ENCODE peak calls at places on chromosomes 12 and 14, in six cellular contexts. X, W, D, N, T and Z are unnamed samples.

GRCh38 chr12:27331927-27332324 is 710 bp upstream of the BMAL2 start:
- DNase-seq in X (no peak), W (no peak), D (peak), N (no peak), T (no peak), Z (no peak)

GRCh38 chr14:88785911-88786310 is 6.8 kb downstream of the EML5 start:
- DNase-seq in X (no peak), W (no peak), D (peak), N (no peak), T (no peak), Z (no peak)

GRCh38 chr12:70661762-70662161 is 24.5 kb upstream of the PTPRB start:
- DNase-seq in X (peak), W (no peak), D (peak), N (no peak), T (peak), Z (no peak)

GRCh38 chr14:89267163-89267562 is 149.9 kb downstream of the FOXN3 start:
- DNase-seq in X (no peak), W (no peak), D (no peak), N (no peak), T (no peak), Z (no peak)

GRCh38 chr14:54369343-54369742 is 27.5 kb upstream of the CDKN3 start:
- DNase-seq in X (no peak), W (no peak), D (peak), N (no peak), T (no peak), Z (no peak)

GRCh38 chr12:44873898-44874297 is 2.2 kb downstream of the NELL2 start:
- DNase-seq in X (peak), W (no peak), D (no peak), N (no peak), T (peak), Z (no peak)

GRCh38 chr14:81384900-81385299 is 15.2 kb downstream of the STON2 start:
- DNase-seq in X (no peak), W (no peak), D (no peak), N (no peak), T (no peak), Z (no peak)

GRCh38 chr14:38496092-38496491 is 240.2 kb upstream of the CLEC14A start:
- DNase-seq in X (no peak), W (no peak), D (no peak), N (no peak), T (no peak), Z (no peak)

GRCh38 chr12:94534278-94534677 is 74.6 kb upstream of the CEP83 start:
- DNase-seq in X (no peak), W (no peak), D (no peak), N (no peak), T (no peak), Z (no peak)

GRCh38 chr14:24367506-24368214 is at the start of gene NFATC4:
- DNase-seq in X (peak), W (peak), D (peak), N (no peak), T (peak), Z (peak)

GRCh38 chr14:75249251-75249957 is 29.2 kb upstream of the FOS start:
- DNase-seq in X (no peak), W (no peak), D (no peak), N (no peak), T (no peak), Z (peak)

GRCh38 chr12:57525615-57526383 is 3.2 kb downstream of the MBD6 start:
- DNase-seq in X (no peak), W (no peak), D (no peak), N (no peak), T (no peak), Z (no peak)

GRCh38 chr12:121711925-121712461 is 559 bp upstream of the TMEM120B start:
- DNase-seq in X (no peak), W (no peak), D (peak), N (no peak), T (no peak), Z (no peak)

GRCh38 chr12:11653215-11653753 is 3.8 kb downstream of the ETV6 start:
- DNase-seq in X (peak), W (no peak), D (no peak), N (no peak), T (no peak), Z (no peak)

GRCh38 chr14:32530800-32531199 is 201.7 kb downstream of the AKAP6 start:
- DNase-seq in X (no peak), W (no peak), D (no peak), N (no peak), T (no peak), Z (no peak)

GRCh38 chr12:65765436-65765813 is 58.9 kb upstream of the HMGA2 start:
- DNase-seq in X (peak), W (no peak), D (no peak), N (no peak), T (peak), Z (no peak)

GRCh38 chr14:92366237-92366636 is 43.3 kb downstream of the SLC24A4 start:
- DNase-seq in X (no peak), W (no peak), D (no peak), N (no peak), T (no peak), Z (no peak)

GRCh38 chr12:49200882-49201594 is 12.2 kb upstream of the TUBA1A start:
- DNase-seq in X (peak), W (no peak), D (peak), N (no peak), T (peak), Z (peak)

GRCh38 chr12:109393437-109394345 is 46.0 kb downstream of the MYO1H start:
- DNase-seq in X (peak), W (peak), D (peak), N (no peak), T (peak), Z (peak)

GRCh38 chr12:97921957-97922722 is 459.5 kb downstream of the RMST start:
- DNase-seq in X (no peak), W (no peak), D (no peak), N (no peak), T (peak), Z (no peak)

GRCh38 chr12:122363782-122364181 is 58.7 kb downstream of the CLIP1 start:
- DNase-seq in X (no peak), W (no peak), D (peak), N (no peak), T (peak), Z (no peak)

GRCh38 chr12:107645630-107646333 is 39.8 kb upstream of the PWP1 start:
- DNase-seq in X (no peak), W (peak), D (no peak), N (no peak), T (no peak), Z (peak)

GRCh38 chr14:59438148-59438766 is 26.9 kb downstream of the GPR135 start:
- DNase-seq in X (peak), W (no peak), D (peak), N (no peak), T (peak), Z (no peak)

GRCh38 chr14:69475194-69475818 is 9.2 kb upstream of the PLEKHD1 start:
- DNase-seq in X (peak), W (no peak), D (peak), N (no peak), T (peak), Z (no peak)

GRCh38 chr12:18496156-18496555 is 234.8 kb downstream of the PIK3C2G start:
- DNase-seq in X (no peak), W (no peak), D (no peak), N (no peak), T (no peak), Z (no peak)

GRCh38 chr14:61444215-61444768 is 122.9 kb downstream of the PRKCH start:
- DNase-seq in X (no peak), W (no peak), D (no peak), N (no peak), T (no peak), Z (no peak)

GRCh38 chr14:52080817-52081755 is 12.2 kb upstream of the NID2 start:
- DNase-seq in X (peak), W (no peak), D (peak), N (no peak), T (peak), Z (no peak)

GRCh38 chr14:24817638-24818053 is 183.7 kb upstream of the GZMB start:
- DNase-seq in X (peak), W (no peak), D (no peak), N (no peak), T (no peak), Z (no peak)

GRCh38 chr12:116528067-116528466 is 31.1 kb upstream of the MAP1LC3B2 start:
- DNase-seq in X (peak), W (no peak), D (no peak), N (no peak), T (no peak), Z (no peak)

GRCh38 chr14:74638066-74638465 is 26.0 kb upstream of the LTBP2 start:
- DNase-seq in X (no peak), W (no peak), D (no peak), N (no peak), T (no peak), Z (no peak)

GRCh38 chr12:112115259-112116045 is 6.9 kb upstream of the NAA25 start:
- DNase-seq in X (no peak), W (no peak), D (no peak), N (no peak), T (no peak), Z (no peak)

GRCh38 chr14:69360438-69361108 is 37.5 kb downstream of the ERH start:
- DNase-seq in X (no peak), W (no peak), D (no peak), N (no peak), T (no peak), Z (no peak)

GRCh38 chr12:62306569-62307530 is 46.6 kb downstream of the USP15 start:
- DNase-seq in X (no peak), W (no peak), D (peak), N (no peak), T (no peak), Z (no peak)

DNA sequence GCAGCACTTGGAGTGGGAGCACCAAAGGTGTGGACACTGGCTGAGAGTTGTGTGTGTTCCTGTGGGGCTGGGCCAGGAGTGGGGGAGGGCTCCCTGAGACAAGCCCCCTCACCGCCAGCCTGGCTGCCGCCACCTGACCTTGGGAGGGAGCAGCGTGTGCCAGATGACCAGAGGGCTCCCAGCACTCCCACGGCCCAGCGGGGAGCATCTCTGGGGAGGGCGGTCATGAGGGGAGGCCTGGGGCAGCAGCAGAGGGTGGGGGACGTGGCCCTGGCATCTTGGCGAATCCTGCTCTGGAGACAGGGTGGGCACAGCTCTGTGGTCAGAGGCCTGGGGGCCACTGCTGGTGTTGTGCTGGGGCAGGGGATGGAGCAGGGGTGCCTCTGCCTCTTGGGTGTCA is 10.7 kb downstream of the CEP170B start:
- DNase-seq in X (no peak), W (no peak), D (no peak), N (no peak), T (no peak), Z (no peak)
- H4K91ac ChIP-seq in X (no peak), W (no peak), D (no peak), N (no peak), T (no peak), Z (no peak)

GRCh38 chr14:104443391-104444158 is 136.0 kb upstream of the C14orf180 start:
- DNase-seq in X (no peak), W (no peak), D (peak), N (peak), T (no peak), Z (peak)
- H4K91ac ChIP-seq in X (no peak), W (no peak), D (no peak), N (no peak), T (peak), Z (no peak)

DNA sequence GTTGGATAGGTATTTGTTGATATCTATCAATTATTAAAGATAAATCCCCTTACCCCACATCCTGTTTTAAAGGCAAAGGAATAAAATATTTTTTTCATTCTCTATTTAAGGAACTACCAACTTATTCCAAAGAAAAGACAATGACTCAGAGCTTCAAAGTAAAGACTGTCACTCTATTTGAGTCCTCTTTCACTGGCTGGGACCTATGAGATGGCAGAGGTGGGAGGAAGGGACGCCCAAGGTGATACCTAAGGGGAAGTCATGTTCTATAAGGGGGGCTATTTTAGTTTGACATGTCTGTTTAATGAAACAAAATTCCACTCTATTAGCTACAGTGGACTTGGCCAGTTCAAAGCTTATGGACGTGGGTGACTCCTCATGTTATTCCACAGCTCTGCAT is 209.6 kb downstream of the CALM1 start:
- DNase-seq in X (no peak), W (no peak), D (no peak), N (no peak), T (no peak), Z (no peak)
- H4K91ac ChIP-seq in X (no peak), W (no peak), D (no peak), N (no peak), T (no peak), Z (no peak)

DNA sequence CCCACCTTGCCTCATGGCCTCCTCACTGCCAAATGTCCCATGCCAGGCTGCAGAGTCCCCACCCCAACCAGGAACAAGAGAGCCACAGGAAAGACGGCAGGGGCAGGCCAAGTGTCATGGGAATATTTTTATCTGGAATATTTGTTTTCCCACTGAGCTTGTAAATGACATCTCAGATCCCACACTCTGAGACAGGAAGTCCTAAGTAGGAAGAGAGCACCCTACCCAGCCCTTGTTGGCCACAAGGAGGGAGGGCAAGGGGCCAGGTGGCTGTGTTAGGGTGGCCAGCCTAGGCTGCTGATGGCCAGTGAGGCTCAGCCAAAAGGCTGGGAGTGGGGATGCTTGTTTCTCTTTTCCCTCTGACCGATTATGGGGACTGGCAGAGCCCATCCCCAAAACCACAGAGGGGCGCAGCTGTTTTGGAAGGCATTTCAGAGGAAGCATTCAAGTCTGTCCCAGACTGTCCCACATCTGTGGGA is 7.7 kb upstream of the MEG3 start:
- DNase-seq in X (no peak), W (no peak), D (no peak), N (no peak), T (no peak), Z (no peak)
- H4K91ac ChIP-seq in X (no peak), W (no peak), D (no peak), N (no peak), T (peak), Z (no peak)

GRCh38 chr12:125549836-125550235 is 484.6 kb downstream of the AACS start:
- DNase-seq in X (no peak), W (no peak), D (no peak), N (peak), T (no peak), Z (peak)
- H4K91ac ChIP-seq in X (no peak), W (no peak), D (no peak), N (no peak), T (no peak), Z (no peak)

DNA sequence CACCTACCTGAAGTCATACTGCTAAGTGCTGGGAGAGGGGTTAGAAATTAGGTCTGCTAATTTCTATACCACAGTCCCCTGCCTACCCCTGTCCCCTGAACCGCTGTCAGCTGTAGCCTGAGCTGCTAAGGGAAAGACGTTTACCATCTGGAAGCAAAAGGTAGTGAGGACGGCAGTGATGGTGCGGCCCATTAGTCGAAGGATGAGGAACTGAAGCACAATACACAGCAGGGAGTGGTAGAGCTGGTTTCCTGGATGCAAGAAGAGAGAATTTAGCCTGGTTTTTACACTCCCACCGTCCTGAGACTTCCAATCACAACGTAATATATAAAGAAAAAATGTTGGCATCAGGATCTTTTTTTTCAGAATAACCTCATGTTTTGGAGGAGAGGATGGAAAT is 11.8 kb downstream of the EMG1 start:
- DNase-seq in X (no peak), W (no peak), D (no peak), N (no peak), T (no peak), Z (no peak)
- H4K91ac ChIP-seq in X (no peak), W (no peak), D (no peak), N (no peak), T (no peak), Z (no peak)